ENCODE peak calls at places on chromosomes 2 and 18, in seven cellular contexts. One of them, this sample, is unnamed.

GRCh38 chr2:213231966-213232365 is 52.3 kb upstream of the SPAG16 start:
- DNase-seq in left lung: no peak
- DNase-seq in pancreas: no peak
- DNase-seq in AG04449: no peak
- DNase-seq in CD8-positive, alpha-beta T cell: no peak
- DNase-seq in SJSA1: no peak
- DNase-seq in skeletal muscle cell: no peak
- DNase-seq in this sample: no peak

GRCh38 chr2:38277245-38278119 is 99.6 kb downstream of the ATL2 start:
- DNase-seq in left lung: no peak
- DNase-seq in pancreas: no peak
- DNase-seq in AG04449: no peak
- DNase-seq in CD8-positive, alpha-beta T cell: no peak
- DNase-seq in SJSA1: no peak
- DNase-seq in skeletal muscle cell: no peak
- DNase-seq in this sample: no peak

GRCh38 chr2:166112193-166112605 is 15.6 kb downstream of the SCN1A start:
- DNase-seq in left lung: no peak
- DNase-seq in pancreas: no peak
- DNase-seq in AG04449: no peak
- DNase-seq in CD8-positive, alpha-beta T cell: no peak
- DNase-seq in SJSA1: no peak
- DNase-seq in skeletal muscle cell: no peak
- DNase-seq in this sample: no peak

GRCh38 chr2:58939388-58939787 is 698.3 kb upstream of the FANCL start:
- DNase-seq in left lung: no peak
- DNase-seq in pancreas: no peak
- DNase-seq in AG04449: peak
- DNase-seq in CD8-positive, alpha-beta T cell: no peak
- DNase-seq in SJSA1: peak
- DNase-seq in skeletal muscle cell: no peak
- DNase-seq in this sample: no peak

GRCh38 chr2:10035053-10035422 is 8.3 kb upstream of the KLF11 start:
- DNase-seq in left lung: no peak
- DNase-seq in pancreas: no peak
- DNase-seq in AG04449: no peak
- DNase-seq in CD8-positive, alpha-beta T cell: no peak
- DNase-seq in SJSA1: no peak
- DNase-seq in skeletal muscle cell: no peak
- DNase-seq in this sample: no peak

GRCh38 chr2:218396688-218397501 is 2.8 kb upstream of the CTDSP1 start:
- DNase-seq in left lung: peak
- DNase-seq in pancreas: peak
- DNase-seq in AG04449: peak
- DNase-seq in CD8-positive, alpha-beta T cell: peak
- DNase-seq in SJSA1: no peak
- DNase-seq in skeletal muscle cell: peak
- DNase-seq in this sample: peak

GRCh38 chr2:43609304-43609883 is 13.6 kb upstream of the THADA start:
- DNase-seq in left lung: no peak
- DNase-seq in pancreas: no peak
- DNase-seq in AG04449: no peak
- DNase-seq in CD8-positive, alpha-beta T cell: no peak
- DNase-seq in SJSA1: peak
- DNase-seq in skeletal muscle cell: no peak
- DNase-seq in this sample: peak

GRCh38 chr18:78208052-78208451 is 771.6 kb upstream of the SALL3 start:
- DNase-seq in left lung: no peak
- DNase-seq in pancreas: no peak
- DNase-seq in AG04449: no peak
- DNase-seq in CD8-positive, alpha-beta T cell: no peak
- DNase-seq in SJSA1: no peak
- DNase-seq in skeletal muscle cell: no peak
- DNase-seq in this sample: no peak

GRCh38 chr2:16728742-16729141 is 63.1 kb upstream of the CYRIA start:
- DNase-seq in left lung: no peak
- DNase-seq in pancreas: no peak
- DNase-seq in AG04449: no peak
- DNase-seq in CD8-positive, alpha-beta T cell: no peak
- DNase-seq in SJSA1: no peak
- DNase-seq in skeletal muscle cell: no peak
- DNase-seq in this sample: no peak

GRCh38 chr18:76258209-76258608 is 236.8 kb downstream of the ZNF516 start:
- DNase-seq in left lung: no peak
- DNase-seq in pancreas: no peak
- DNase-seq in AG04449: no peak
- DNase-seq in CD8-positive, alpha-beta T cell: no peak
- DNase-seq in SJSA1: no peak
- DNase-seq in skeletal muscle cell: no peak
- DNase-seq in this sample: peak

GRCh38 chr2:95023222-95023597 is 2.3 kb upstream of the MAL start:
- DNase-seq in left lung: no peak
- DNase-seq in pancreas: no peak
- DNase-seq in AG04449: no peak
- DNase-seq in CD8-positive, alpha-beta T cell: peak
- DNase-seq in SJSA1: no peak
- DNase-seq in skeletal muscle cell: no peak
- DNase-seq in this sample: no peak

GRCh38 chr2:110873056-110873502 is 140.7 kb downstream of the ACOXL start:
- DNase-seq in left lung: no peak
- DNase-seq in pancreas: no peak
- DNase-seq in AG04449: no peak
- DNase-seq in CD8-positive, alpha-beta T cell: no peak
- DNase-seq in SJSA1: no peak
- DNase-seq in skeletal muscle cell: no peak
- DNase-seq in this sample: peak

GRCh38 chr2:31693882-31694281 is 113.1 kb upstream of the SRD5A2 start:
- DNase-seq in left lung: no peak
- DNase-seq in pancreas: no peak
- DNase-seq in AG04449: no peak
- DNase-seq in CD8-positive, alpha-beta T cell: no peak
- DNase-seq in SJSA1: no peak
- DNase-seq in skeletal muscle cell: no peak
- DNase-seq in this sample: no peak

GRCh38 chr18:63273170-63273925 is 46.2 kb downstream of the BCL2 start:
- DNase-seq in left lung: no peak
- DNase-seq in pancreas: no peak
- DNase-seq in AG04449: no peak
- DNase-seq in CD8-positive, alpha-beta T cell: no peak
- DNase-seq in SJSA1: no peak
- DNase-seq in skeletal muscle cell: no peak
- DNase-seq in this sample: no peak

GRCh38 chr2:172554352-172555271 is 1.3 kb upstream of the PDK1 start:
- DNase-seq in left lung: no peak
- DNase-seq in pancreas: no peak
- DNase-seq in AG04449: no peak
- DNase-seq in CD8-positive, alpha-beta T cell: no peak
- DNase-seq in SJSA1: no peak
- DNase-seq in skeletal muscle cell: no peak
- DNase-seq in this sample: no peak

GRCh38 chr2:237282568-237283128 is 131.3 kb downstream of the COL6A3 start:
- DNase-seq in left lung: no peak
- DNase-seq in pancreas: no peak
- DNase-seq in AG04449: no peak
- DNase-seq in CD8-positive, alpha-beta T cell: no peak
- DNase-seq in SJSA1: peak
- DNase-seq in skeletal muscle cell: no peak
- DNase-seq in this sample: no peak

GRCh38 chr2:122255924-122256323 is 500.5 kb downstream of the TSN start:
- DNase-seq in left lung: no peak
- DNase-seq in pancreas: no peak
- DNase-seq in AG04449: no peak
- DNase-seq in CD8-positive, alpha-beta T cell: no peak
- DNase-seq in SJSA1: no peak
- DNase-seq in skeletal muscle cell: no peak
- DNase-seq in this sample: no peak

GRCh38 chr2:233449071-233449901 is 95.0 kb downstream of the DGKD start:
- DNase-seq in left lung: peak
- DNase-seq in pancreas: peak
- DNase-seq in AG04449: no peak
- DNase-seq in CD8-positive, alpha-beta T cell: no peak
- DNase-seq in SJSA1: peak
- DNase-seq in skeletal muscle cell: no peak
- DNase-seq in this sample: peak

GRCh38 chr2:8481463-8482009 is 200.3 kb upstream of the ID2 start:
- DNase-seq in left lung: no peak
- DNase-seq in pancreas: no peak
- DNase-seq in AG04449: no peak
- DNase-seq in CD8-positive, alpha-beta T cell: no peak
- DNase-seq in SJSA1: no peak
- DNase-seq in skeletal muscle cell: no peak
- DNase-seq in this sample: no peak

GRCh38 chr18:34773961-34774754 is 64.1 kb downstream of the DTNA start:
- DNase-seq in left lung: no peak
- DNase-seq in pancreas: peak
- DNase-seq in AG04449: no peak
- DNase-seq in CD8-positive, alpha-beta T cell: no peak
- DNase-seq in SJSA1: peak
- DNase-seq in skeletal muscle cell: peak
- DNase-seq in this sample: no peak

GRCh38 chr2:24237313-24237712 is 62.5 kb downstream of the FAM228A start:
- DNase-seq in left lung: no peak
- DNase-seq in pancreas: no peak
- DNase-seq in AG04449: no peak
- DNase-seq in CD8-positive, alpha-beta T cell: no peak
- DNase-seq in SJSA1: no peak
- DNase-seq in skeletal muscle cell: no peak
- DNase-seq in this sample: no peak

GRCh38 chr2:24241528-24241927 is 66.7 kb downstream of the FAM228A start:
- DNase-seq in left lung: no peak
- DNase-seq in pancreas: no peak
- DNase-seq in AG04449: no peak
- DNase-seq in CD8-positive, alpha-beta T cell: no peak
- DNase-seq in SJSA1: no peak
- DNase-seq in skeletal muscle cell: no peak
- DNase-seq in this sample: no peak

GRCh38 chr2:24233321-24233720 is 58.5 kb downstream of the FAM228A start:
- DNase-seq in left lung: no peak
- DNase-seq in pancreas: no peak
- DNase-seq in AG04449: no peak
- DNase-seq in CD8-positive, alpha-beta T cell: no peak
- DNase-seq in SJSA1: no peak
- DNase-seq in skeletal muscle cell: no peak
- DNase-seq in this sample: no peak

DNA sequence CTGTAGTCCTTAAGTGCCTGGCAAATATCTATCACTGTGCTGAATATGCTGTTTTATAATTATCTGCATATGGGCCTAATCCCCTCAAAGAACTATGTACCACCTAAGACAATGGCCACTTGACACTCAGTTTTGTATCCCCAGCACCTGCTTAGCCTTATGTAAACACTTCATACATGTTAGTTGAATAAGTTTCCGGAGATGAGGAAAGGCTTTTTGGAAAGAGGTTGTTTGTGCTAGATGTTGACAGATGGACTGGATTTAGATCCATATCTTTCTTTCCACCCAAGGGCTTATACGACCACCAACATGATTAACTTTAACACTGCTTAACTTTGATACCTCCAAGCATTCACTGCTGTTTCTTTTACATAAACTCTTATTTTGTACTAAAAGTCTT is 63.3 kb downstream of the FAM228A start:
- DNase-seq in left lung: no peak
- DNase-seq in pancreas: no peak
- DNase-seq in AG04449: no peak
- DNase-seq in CD8-positive, alpha-beta T cell: no peak
- DNase-seq in SJSA1: no peak
- DNase-seq in skeletal muscle cell: no peak
- DNase-seq in this sample: no peak
- H3K4me3 ChIP-seq in left lung: no peak
- H3K4me3 ChIP-seq in pancreas: no peak
- H3K4me3 ChIP-seq in AG04449: no peak
- H3K4me3 ChIP-seq in CD8-positive, alpha-beta T cell: no peak
- H3K4me3 ChIP-seq in SJSA1: no peak
- H3K4me3 ChIP-seq in skeletal muscle cell: no peak
- H3K4me3 ChIP-seq in this sample: no peak

DNA sequence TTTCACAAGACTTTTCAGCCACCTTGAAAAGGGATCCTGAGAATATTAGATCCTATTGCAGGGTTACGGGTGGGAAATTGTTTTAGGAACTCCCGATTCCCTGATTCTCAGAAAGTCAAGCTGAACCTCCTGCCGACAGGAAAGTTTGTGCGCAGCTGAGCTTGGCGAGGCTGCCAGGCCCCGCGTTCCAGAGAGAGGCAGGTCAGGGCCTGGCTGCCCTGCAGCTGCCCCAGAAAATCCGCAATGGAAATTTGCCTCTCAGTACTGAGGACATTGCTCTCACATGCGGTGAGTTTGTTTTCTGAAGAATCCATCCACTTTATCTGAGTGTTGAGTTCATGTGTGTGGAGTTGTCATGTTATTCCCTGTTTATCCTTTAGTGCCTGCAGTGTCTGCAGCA is 144.2 kb downstream of the RTP5 start:
- DNase-seq in left lung: no peak
- DNase-seq in pancreas: no peak
- DNase-seq in AG04449: no peak
- DNase-seq in CD8-positive, alpha-beta T cell: no peak
- DNase-seq in SJSA1: no peak
- DNase-seq in skeletal muscle cell: no peak
- DNase-seq in this sample: no peak
- H3K4me3 ChIP-seq in left lung: no peak
- H3K4me3 ChIP-seq in pancreas: no peak
- H3K4me3 ChIP-seq in AG04449: no peak
- H3K4me3 ChIP-seq in CD8-positive, alpha-beta T cell: no peak
- H3K4me3 ChIP-seq in SJSA1: no peak
- H3K4me3 ChIP-seq in skeletal muscle cell: no peak
- H3K4me3 ChIP-seq in this sample: no peak

GRCh38 chr18:75167759-75168211 is 41.2 kb downstream of the PTGR3 start:
- DNase-seq in left lung: no peak
- DNase-seq in pancreas: no peak
- DNase-seq in AG04449: no peak
- DNase-seq in CD8-positive, alpha-beta T cell: no peak
- DNase-seq in SJSA1: peak
- DNase-seq in skeletal muscle cell: no peak
- DNase-seq in this sample: no peak
- H3K4me3 ChIP-seq in left lung: no peak
- H3K4me3 ChIP-seq in pancreas: no peak
- H3K4me3 ChIP-seq in AG04449: no peak
- H3K4me3 ChIP-seq in CD8-positive, alpha-beta T cell: no peak
- H3K4me3 ChIP-seq in SJSA1: peak
- H3K4me3 ChIP-seq in skeletal muscle cell: peak
- H3K4me3 ChIP-seq in this sample: no peak

DNA sequence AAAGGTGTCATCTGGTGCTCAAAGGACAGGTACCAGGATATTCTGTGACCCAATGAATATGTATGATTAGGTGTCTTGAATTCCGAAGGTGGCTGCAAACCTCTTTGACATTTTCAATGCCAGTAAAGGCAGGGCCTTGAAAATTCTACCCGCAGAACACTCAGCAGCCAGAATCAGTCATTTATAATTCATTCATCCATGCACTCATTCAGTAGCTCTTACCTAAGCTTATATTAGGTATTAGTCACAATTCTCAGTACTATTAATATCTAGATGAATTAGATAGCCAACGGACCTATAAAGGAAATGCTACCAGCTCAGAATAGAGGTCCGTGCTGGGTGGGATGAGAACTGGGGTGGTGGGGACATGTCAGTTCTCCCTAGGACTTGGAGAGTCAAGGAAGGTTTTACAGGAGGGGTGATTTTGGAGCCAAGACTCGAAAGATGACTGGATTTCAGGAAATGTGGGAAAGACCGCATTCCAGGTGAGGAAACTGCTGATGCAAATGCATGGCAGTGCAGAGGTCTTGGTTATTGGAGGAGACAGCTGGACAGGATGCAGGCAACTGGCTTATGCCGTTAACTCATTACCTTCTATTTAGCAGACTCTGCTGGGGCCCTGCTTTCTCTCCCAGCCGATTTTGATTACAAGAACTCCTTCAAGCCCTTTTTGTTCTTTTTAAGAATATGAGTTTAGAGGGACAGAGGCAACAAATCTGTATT is 7.2 kb downstream of the TRIB2 start:
- DNase-seq in left lung: no peak
- DNase-seq in pancreas: no peak
- DNase-seq in AG04449: no peak
- DNase-seq in CD8-positive, alpha-beta T cell: no peak
- DNase-seq in SJSA1: no peak
- DNase-seq in skeletal muscle cell: no peak
- DNase-seq in this sample: no peak
- H3K4me3 ChIP-seq in left lung: no peak
- H3K4me3 ChIP-seq in pancreas: no peak
- H3K4me3 ChIP-seq in AG04449: no peak
- H3K4me3 ChIP-seq in CD8-positive, alpha-beta T cell: no peak
- H3K4me3 ChIP-seq in SJSA1: no peak
- H3K4me3 ChIP-seq in skeletal muscle cell: no peak
- H3K4me3 ChIP-seq in this sample: no peak

This sample was measured in H7.